ENCODE peak calls at places on chromosomes 4 and X, in five cellular contexts. U is OCI-LY7, K is PC-3, O is SK-N-SH, Z is GM23248. X is an unnamed sample. For H4K20me1 and H3K36me3, the result is how much of the 10 kb centered on the place peaks cover.

GRCh38 chr4:87005690-87006461 is 71.1 kb downstream of the AFF1 start:
- DNase-seq in U (peak), K (peak), O (peak), Z (peak), X (peak)

GRCh38 chrX:150310417-150310816 is 52.7 kb upstream of the MAMLD1 start:
- DNase-seq in U (no peak), K (no peak), O (no peak), Z (no peak), X (no peak)

GRCh38 chrX:1483843-1484637 is 31.3 kb upstream of the ASMTL start:
- DNase-seq in U (peak), K (no peak), O (no peak), Z (no peak), X (no peak)

GRCh38 chr4:2831611-2832308 is 11.9 kb upstream of the ADD1 start:
- DNase-seq in U (no peak), K (no peak), O (peak), Z (no peak), X (no peak)

GRCh38 chrX:143648705-143649104 is 12.8 kb upstream of the SLITRK4 start:
- DNase-seq in U (peak), K (peak), O (no peak), Z (no peak), X (peak)

GRCh38 chr4:165740911-165741310 is 132.1 kb upstream of the TLL1 start:
- DNase-seq in U (no peak), K (peak), O (no peak), Z (no peak), X (no peak)

GRCh38 chr4:4857809-4858508 is 1.5 kb upstream of the MSX1 start:
- DNase-seq in U (no peak), K (no peak), O (peak), Z (no peak), X (peak)

GRCh38 chrX:1452497-1453389 is at the start of gene ASMTL:
- DNase-seq in U (peak), K (peak), O (peak), Z (peak), X (peak)

GRCh38 chrX:153878969-153879653 is 6.9 kb downstream of the L1CAM start:
- DNase-seq in U (no peak), K (no peak), O (peak), Z (no peak), X (peak)

GRCh38 chr4:182973421-182974340 is 56.5 kb upstream of the DCTD start:
- DNase-seq in U (no peak), K (peak), O (no peak), Z (no peak), X (no peak)

GRCh38 chrX:46642145-46642544 is 68.6 kb downstream of the CHST7 start:
- DNase-seq in U (peak), K (peak), O (peak), Z (peak), X (peak)

GRCh38 chrX:96770315-96770714 is 85.7 kb downstream of the DIAPH2 start:
- DNase-seq in U (peak), K (peak), O (peak), Z (peak), X (peak)

GRCh38 chr4:114015444-114015899 is 36.0 kb upstream of the ARSJ start:
- DNase-seq in U (no peak), K (peak), O (peak), Z (peak), X (no peak)

GRCh38 chrX:119234931-119235555 is 1.0 kb upstream of the PGRMC1 start:
- DNase-seq in U (no peak), K (no peak), O (no peak), Z (peak), X (peak)

GRCh38 chr4:185165605-185166063 is 22.6 kb downstream of the SLC25A4 start:
- DNase-seq in U (no peak), K (no peak), O (no peak), Z (peak), X (no peak)

DNA sequence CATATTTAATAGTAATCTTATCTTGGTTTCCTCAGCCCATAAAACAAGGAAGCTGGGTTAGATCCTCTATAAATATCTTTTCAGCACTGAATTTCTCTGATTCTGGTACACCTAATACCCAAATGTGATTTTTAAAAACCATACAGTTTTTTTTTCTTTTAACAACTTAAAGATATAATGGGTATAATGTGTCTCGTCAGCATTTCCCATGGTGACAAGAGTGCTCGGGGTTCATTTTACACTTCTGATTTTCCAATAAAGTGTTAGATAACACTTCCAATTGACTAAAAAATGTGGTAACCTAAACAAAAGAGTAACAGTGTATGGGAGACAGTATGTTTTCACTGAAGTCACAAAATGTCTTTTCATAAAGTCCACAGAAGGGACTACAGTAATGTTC is 693.4 kb upstream of the TENM3 start:
- DNase-seq in U (no peak), K (no peak), O (no peak), Z (no peak), X (no peak)
- H4K20me1 ChIP-seq in U (under half), K (under half), O (under half), Z (under half), X (under half)

GRCh38 chr4:112277705-112278448 is 7.8 kb downstream of the TIFA start:
- DNase-seq in U (no peak), K (peak), O (no peak), Z (no peak), X (no peak)

GRCh38 chr4:112279025-112279881 is 6.5 kb downstream of the TIFA start:
- DNase-seq in U (peak), K (no peak), O (no peak), Z (no peak), X (no peak)

GRCh38 chr4:112274959-112275358 is 10.7 kb downstream of the TIFA start:
- DNase-seq in U (no peak), K (no peak), O (no peak), Z (no peak), X (no peak)

GRCh38 chr4:112276113-112276512 is 9.6 kb downstream of the TIFA start:
- DNase-seq in U (no peak), K (no peak), O (no peak), Z (no peak), X (no peak)

GRCh38 chr4:112277220-112277619 is 8.5 kb downstream of the TIFA start:
- DNase-seq in U (no peak), K (no peak), O (no peak), Z (no peak), X (no peak)
- H3K36me3 ChIP-seq in U (half or more), K (under half), O (under half), Z (under half), X (under half)

GRCh38 chr4:110553197-110553596 is 69.7 kb downstream of the PITX2 start:
- DNase-seq in U (no peak), K (no peak), O (no peak), Z (no peak), X (no peak)
- TF ChIP-seq EZH2phosphoT487 in U (no peak), K (no peak), O (no peak), Z (no peak), X (no peak)

GRCh38 chrX:133681897-133682296 is 266.6 kb upstream of the GPC4 start:
- DNase-seq in U (no peak), K (no peak), O (no peak), Z (no peak), X (no peak)

GRCh38 chrX:133689997-133690599 is 274.8 kb upstream of the GPC4 start:
- DNase-seq in U (no peak), K (no peak), O (no peak), Z (no peak), X (no peak)

GRCh38 chrX:133681416-133681815 is 266.1 kb upstream of the GPC4 start:
- DNase-seq in U (no peak), K (no peak), O (no peak), Z (no peak), X (no peak)

GRCh38 chrX:133685806-133686205 is 270.5 kb upstream of the GPC4 start:
- DNase-seq in U (no peak), K (no peak), O (peak), Z (no peak), X (no peak)
- H4K20me1 ChIP-seq in U (under half), K (under half), O (under half), Z (under half), X (under half)

GRCh38 chrX:53193093-53193492 is 31.9 kb downstream of the KDM5C start:
- DNase-seq in U (no peak), K (no peak), O (no peak), Z (no peak), X (no peak)
- H3K36me3 ChIP-seq in U (half or more), K (under half), O (half or more), Z (under half), X (under half)

GRCh38 chr4:8744083-8744805 is 127.4 kb downstream of the HMX1 start:
- DNase-seq in U (no peak), K (no peak), O (peak), Z (no peak), X (no peak)

GRCh38 chr4:8747467-8747841 is 124.2 kb downstream of the HMX1 start:
- DNase-seq in U (no peak), K (no peak), O (no peak), Z (no peak), X (peak)

GRCh38 chr4:8745036-8745827 is 126.4 kb downstream of the HMX1 start:
- DNase-seq in U (no peak), K (no peak), O (peak), Z (no peak), X (peak)

GRCh38 chr4:8746523-8747466 is 124.8 kb downstream of the HMX1 start:
- DNase-seq in U (no peak), K (no peak), O (no peak), Z (no peak), X (no peak)

DNA sequence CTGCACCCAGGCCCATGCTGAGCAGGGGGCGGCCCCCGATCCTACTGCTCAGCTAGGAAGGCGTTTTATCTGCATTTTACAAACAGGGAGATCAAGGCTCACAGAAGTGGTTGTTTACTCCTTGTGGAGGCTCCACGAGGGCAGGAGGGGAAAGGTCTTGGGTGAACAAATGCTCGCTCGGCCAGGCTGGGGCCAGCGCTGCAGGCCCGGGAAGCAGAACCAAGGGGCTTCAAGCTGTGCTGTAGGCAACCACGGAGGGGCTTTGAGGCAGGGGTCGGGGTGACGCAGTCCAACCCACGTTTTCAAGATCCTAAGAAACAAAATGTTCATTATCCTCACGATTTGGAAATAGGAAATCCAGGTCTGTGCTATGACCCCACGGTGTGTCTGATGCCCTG is 125.8 kb downstream of the HMX1 start:
- DNase-seq in U (no peak), K (no peak), O (no peak), Z (no peak), X (no peak)
- TF ChIP-seq EZH2phosphoT487 in U (no peak), K (no peak), O (no peak), Z (no peak), X (no peak)

GRCh38 chrX:44884944-44885343 is 12.0 kb downstream of the KDM6A start:
- DNase-seq in U (no peak), K (no peak), O (no peak), Z (no peak), X (no peak)

GRCh38 chrX:44882635-44883034 is 9.6 kb downstream of the KDM6A start:
- DNase-seq in U (no peak), K (no peak), O (no peak), Z (no peak), X (no peak)

GRCh38 chrX:44876767-44877166 is 3.8 kb downstream of the KDM6A start:
- DNase-seq in U (no peak), K (no peak), O (no peak), Z (no peak), X (no peak)

GRCh38 chrX:44878780-44879179 is 5.8 kb downstream of the KDM6A start:
- DNase-seq in U (no peak), K (no peak), O (no peak), Z (no peak), X (no peak)

DNA sequence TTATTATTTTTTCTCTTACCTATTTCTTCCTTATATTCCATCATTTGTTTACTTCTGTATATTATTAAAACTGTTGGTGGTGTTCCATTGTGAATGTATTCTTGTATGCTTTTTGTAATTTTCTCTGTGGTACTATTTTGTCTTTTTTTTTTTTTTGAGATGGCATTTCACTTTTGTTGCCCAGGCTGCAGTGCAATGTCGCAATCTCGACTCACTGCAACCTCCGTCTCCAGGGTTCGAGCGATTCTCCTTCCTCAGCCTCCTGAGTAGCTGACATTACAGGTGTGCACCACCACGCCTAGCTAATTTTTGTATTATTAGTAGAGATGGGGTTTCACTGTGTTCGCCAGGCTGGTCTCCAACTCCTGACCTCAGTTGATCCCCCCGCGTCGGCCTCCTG is 8.6 kb downstream of the KDM6A start:
- DNase-seq in U (no peak), K (no peak), O (no peak), Z (no peak), X (no peak)
- H4K20me1 ChIP-seq in U (under half), K (half or more), O (half or more), Z (under half), X (under half)